ENCODE peak calls at places on chromosomes 4 and X, in ten cellular contexts. O is sigmoid colon; J is coronary artery; M is ACHN; Q is HEK293T; D is kidney epithelial cell; S is amniotic stem cell; H is fibroblast of pulmonary artery; U is effector CD8-positive, alpha-beta T cell; A is omental fat pad. X is an unnamed sample.

GRCh38 chr4:675980-676870 is 1.9 kb downstream of the MYL5 start:
- DNase-seq in Q (no peak), H (no peak), J (no peak), A (no peak), O (no peak), D (no peak), S (no peak), U (no peak), M (no peak), X (no peak)

GRCh38 chr4:23733476-23733875 is 156.4 kb downstream of the PPARGC1A start:
- DNase-seq in M (no peak), S (no peak), U (no peak), J (no peak), O (no peak), A (no peak), H (no peak), D (no peak), Q (no peak), X (no peak)

GRCh38 chrX:78595901-78596502 is 63.1 kb downstream of the RTL3 start:
- DNase-seq in D (no peak), Q (no peak), S (no peak), U (peak), H (peak), O (no peak), A (no peak), J (no peak), M (peak), X (no peak)

GRCh38 chr4:100422911-100423310 is 94.9 kb downstream of the EMCN start:
- DNase-seq in U (no peak), S (no peak), H (peak), M (peak), A (no peak), D (no peak), J (no peak), Q (no peak), O (no peak), X (no peak)

GRCh38 chr4:24736066-24736465 is 59.3 kb upstream of the SOD3 start:
- DNase-seq in O (no peak), S (no peak), J (no peak), A (no peak), D (no peak), Q (no peak), M (peak), H (peak), U (no peak), X (no peak)

GRCh38 chrX:154327026-154327820 is 31.6 kb downstream of the TKTL1 start:
- DNase-seq in Q (no peak), H (no peak), D (no peak), S (no peak), J (no peak), M (no peak), A (no peak), O (no peak), U (no peak), X (no peak)

GRCh38 chrX:119187298-119187697 is 48.8 kb upstream of the PGRMC1 start:
- DNase-seq in H (no peak), Q (no peak), D (no peak), U (no peak), O (no peak), M (no peak), J (no peak), A (no peak), S (no peak), X (no peak)

GRCh38 chrX:103253608-103254007 is 1.3 kb downstream of the TCEAL8 start:
- DNase-seq in U (no peak), A (no peak), D (no peak), O (no peak), Q (no peak), M (no peak), J (no peak), H (peak), S (no peak), X (no peak)

GRCh38 chr4:9898596-9899345 is 117.3 kb downstream of the DRD5 start:
- DNase-seq in U (no peak), D (no peak), O (no peak), A (no peak), Q (peak), M (peak), S (no peak), H (peak), J (no peak), X (no peak)

GRCh38 chrX:110318664-110318968 is 731 bp upstream of the AMMECR1 start:
- DNase-seq in M (peak), H (no peak), U (peak), S (no peak), A (no peak), Q (no peak), J (no peak), O (no peak), D (no peak), X (no peak)

GRCh38 chrX:26522501-26522900 is 306.5 kb downstream of the MAGEB5 start:
- DNase-seq in A (no peak), U (no peak), Q (no peak), J (no peak), H (no peak), O (no peak), D (no peak), S (no peak), M (no peak), X (no peak)

GRCh38 chrX:106139048-106139447 is 29.1 kb upstream of the PWWP3B start:
- DNase-seq in S (no peak), Q (no peak), M (no peak), D (no peak), U (no peak), O (no peak), H (no peak), J (no peak), A (no peak), X (no peak)

GRCh38 chrX:153882557-153882956 is 3.4 kb downstream of the L1CAM start:
- DNase-seq in H (no peak), S (no peak), A (no peak), D (no peak), U (no peak), Q (no peak), J (no peak), M (no peak), O (no peak), X (peak)